ENCODE peak calls at places on chromosomes 2 and 18, in four cellular contexts. One of them, this sample, is unnamed.

GRCh38 chr2:127629637-127630036 is 16.3 kb upstream of the GPR17 start:
- DNase-seq in epithelial cell of esophagus: no peak
- DNase-seq in PC-9: no peak
- DNase-seq in stimulated activated CD4-positive, alpha-beta T cell treated with anti-CD3 and anti-CD28 coated beads, TNF-alpha, amount 100 ng/mL, for 4 hours: no peak
- DNase-seq in this sample: no peak

GRCh38 chr2:157194097-157194688 is 63.3 kb upstream of the GALNT5 start:
- DNase-seq in PC-9: no peak
- DNase-seq in stimulated activated CD4-positive, alpha-beta T cell treated with anti-CD3 and anti-CD28 coated beads, TNF-alpha, amount 100 ng/mL, for 4 hours: no peak
- DNase-seq in epithelial cell of esophagus: peak; percentile 68
- DNase-seq in this sample: peak; percentile 35

GRCh38 chr2:29920130-29920577 is 1.2 kb downstream of the ALK start:
- DNase-seq in stimulated activated CD4-positive, alpha-beta T cell treated with anti-CD3 and anti-CD28 coated beads, TNF-alpha, amount 100 ng/mL, for 4 hours: no peak
- DNase-seq in PC-9: no peak
- DNase-seq in epithelial cell of esophagus: peak; percentile 60
- DNase-seq in this sample: no peak

GRCh38 chr2:28342081-28342967 is 50.3 kb upstream of the FOSL2 start:
- DNase-seq in stimulated activated CD4-positive, alpha-beta T cell treated with anti-CD3 and anti-CD28 coated beads, TNF-alpha, amount 100 ng/mL, for 4 hours: no peak
- DNase-seq in PC-9: no peak
- DNase-seq in epithelial cell of esophagus: no peak
- DNase-seq in this sample: no peak

GRCh38 chr2:67918471-67918870 is 144.3 kb downstream of the C1D start:
- DNase-seq in stimulated activated CD4-positive, alpha-beta T cell treated with anti-CD3 and anti-CD28 coated beads, TNF-alpha, amount 100 ng/mL, for 4 hours: no peak
- DNase-seq in PC-9: no peak
- DNase-seq in epithelial cell of esophagus: peak; percentile 31
- DNase-seq in this sample: no peak

GRCh38 chr2:72141032-72141645 is 6.5 kb downstream of the CYP26B1 start:
- DNase-seq in PC-9: no peak
- DNase-seq in epithelial cell of esophagus: no peak
- DNase-seq in stimulated activated CD4-positive, alpha-beta T cell treated with anti-CD3 and anti-CD28 coated beads, TNF-alpha, amount 100 ng/mL, for 4 hours: no peak
- DNase-seq in this sample: no peak

GRCh38 chr18:3350566-3351527 is 88.9 kb downstream of the MYL12B start:
- DNase-seq in PC-9: peak; percentile 89
- DNase-seq in stimulated activated CD4-positive, alpha-beta T cell treated with anti-CD3 and anti-CD28 coated beads, TNF-alpha, amount 100 ng/mL, for 4 hours: no peak
- DNase-seq in epithelial cell of esophagus: peak; percentile 95
- DNase-seq in this sample: no peak

GRCh38 chr2:178377046-178377445 is 73.9 kb downstream of the PRKRA start:
- DNase-seq in stimulated activated CD4-positive, alpha-beta T cell treated with anti-CD3 and anti-CD28 coated beads, TNF-alpha, amount 100 ng/mL, for 4 hours: no peak
- DNase-seq in epithelial cell of esophagus: no peak
- DNase-seq in PC-9: no peak
- DNase-seq in this sample: no peak

This sample was measured in retinal pigment epithelial cell.